ENCODE peak calls at places on chromosomes 7 and 10, in seven cellular contexts. One of them, this sample, is unnamed.

GRCh38 chr7:30140456-30140855 is 5.7 kb downstream of the MTURN start:
- DNase-seq in fibroblast of pulmonary artery: no peak
- DNase-seq in SK-N-SH: no peak
- DNase-seq in IMR-90: no peak
- DNase-seq in bronchial epithelial cell: no peak
- DNase-seq in neural progenitor cell: no peak
- DNase-seq in heart right ventricle: no peak
- DNase-seq in this sample: no peak

GRCh38 chr7:29228289-29229011 is 33.9 kb downstream of the CHN2 start:
- DNase-seq in SK-N-SH: no peak
- DNase-seq in neural progenitor cell: no peak
- DNase-seq in fibroblast of pulmonary artery: no peak
- DNase-seq in heart right ventricle: no peak
- DNase-seq in IMR-90: no peak
- DNase-seq in bronchial epithelial cell: no peak
- DNase-seq in this sample: no peak

GRCh38 chr7:116570306-116570705 is 45.5 kb downstream of the CAV1 start:
- DNase-seq in fibroblast of pulmonary artery: no peak
- DNase-seq in IMR-90: no peak
- DNase-seq in SK-N-SH: no peak
- DNase-seq in bronchial epithelial cell: no peak
- DNase-seq in neural progenitor cell: no peak
- DNase-seq in heart right ventricle: no peak
- DNase-seq in this sample: no peak

GRCh38 chr10:72692897-72693598 is 1.1 kb downstream of the MCU start:
- DNase-seq in SK-N-SH: no peak
- DNase-seq in neural progenitor cell: peak
- DNase-seq in fibroblast of pulmonary artery: peak
- DNase-seq in heart right ventricle: no peak
- DNase-seq in bronchial epithelial cell: peak
- DNase-seq in IMR-90: peak
- DNase-seq in this sample: peak

GRCh38 chr10:86363833-86364511 is 2.6 kb downstream of the GRID1 start:
- DNase-seq in IMR-90: no peak
- DNase-seq in bronchial epithelial cell: no peak
- DNase-seq in SK-N-SH: no peak
- DNase-seq in neural progenitor cell: no peak
- DNase-seq in heart right ventricle: no peak
- DNase-seq in fibroblast of pulmonary artery: no peak
- DNase-seq in this sample: no peak

GRCh38 chr10:10872706-10873276 is 144.9 kb upstream of the CELF2 start:
- DNase-seq in fibroblast of pulmonary artery: peak
- DNase-seq in IMR-90: peak
- DNase-seq in heart right ventricle: no peak
- DNase-seq in SK-N-SH: no peak
- DNase-seq in bronchial epithelial cell: no peak
- DNase-seq in neural progenitor cell: no peak
- DNase-seq in this sample: peak

GRCh38 chr7:145216876-145217275 is 381.0 kb upstream of the TPK1 start:
- DNase-seq in bronchial epithelial cell: no peak
- DNase-seq in heart right ventricle: no peak
- DNase-seq in neural progenitor cell: no peak
- DNase-seq in fibroblast of pulmonary artery: no peak
- DNase-seq in IMR-90: no peak
- DNase-seq in SK-N-SH: no peak
- DNase-seq in this sample: peak

GRCh38 chr7:135368416-135369186 is 135.0 kb downstream of the STRA8 start:
- DNase-seq in neural progenitor cell: no peak
- DNase-seq in fibroblast of pulmonary artery: no peak
- DNase-seq in heart right ventricle: no peak
- DNase-seq in bronchial epithelial cell: peak
- DNase-seq in IMR-90: no peak
- DNase-seq in SK-N-SH: no peak
- DNase-seq in this sample: no peak

GRCh38 chr7:1151156-1151555 is 8.8 kb downstream of the ZFAND2A start:
- DNase-seq in heart right ventricle: no peak
- DNase-seq in neural progenitor cell: no peak
- DNase-seq in bronchial epithelial cell: no peak
- DNase-seq in IMR-90: no peak
- DNase-seq in SK-N-SH: no peak
- DNase-seq in fibroblast of pulmonary artery: no peak
- DNase-seq in this sample: no peak

GRCh38 chr10:21057989-21058388 is 160.9 kb upstream of the NEBL start:
- DNase-seq in heart right ventricle: peak
- DNase-seq in fibroblast of pulmonary artery: peak
- DNase-seq in SK-N-SH: no peak
- DNase-seq in neural progenitor cell: peak
- DNase-seq in IMR-90: no peak
- DNase-seq in bronchial epithelial cell: no peak
- DNase-seq in this sample: peak

GRCh38 chr10:118444016-118444415 is 101.9 kb upstream of the FAM204A start:
- DNase-seq in IMR-90: no peak
- DNase-seq in fibroblast of pulmonary artery: no peak
- DNase-seq in SK-N-SH: no peak
- DNase-seq in bronchial epithelial cell: no peak
- DNase-seq in neural progenitor cell: no peak
- DNase-seq in heart right ventricle: no peak
- DNase-seq in this sample: no peak

GRCh38 chr10:48745662-48746245 is 61.1 kb downstream of the WDFY4 start:
- DNase-seq in bronchial epithelial cell: no peak
- DNase-seq in IMR-90: no peak
- DNase-seq in neural progenitor cell: peak
- DNase-seq in SK-N-SH: no peak
- DNase-seq in heart right ventricle: no peak
- DNase-seq in fibroblast of pulmonary artery: no peak
- DNase-seq in this sample: no peak

GRCh38 chr10:5477948-5478693 is 21.2 kb downstream of the CALML5 start:
- DNase-seq in bronchial epithelial cell: no peak
- DNase-seq in fibroblast of pulmonary artery: no peak
- DNase-seq in heart right ventricle: no peak
- DNase-seq in neural progenitor cell: no peak
- DNase-seq in SK-N-SH: no peak
- DNase-seq in IMR-90: no peak
- DNase-seq in this sample: no peak

GRCh38 chr10:69845574-69846251 is 44.0 kb downstream of the COL13A1 start:
- DNase-seq in neural progenitor cell: no peak
- DNase-seq in bronchial epithelial cell: peak
- DNase-seq in IMR-90: peak
- DNase-seq in heart right ventricle: peak
- DNase-seq in fibroblast of pulmonary artery: peak
- DNase-seq in SK-N-SH: peak
- DNase-seq in this sample: no peak

GRCh38 chr10:32189400-32190084 is 133.3 kb upstream of the KIF5B start:
- DNase-seq in fibroblast of pulmonary artery: peak
- DNase-seq in SK-N-SH: no peak
- DNase-seq in bronchial epithelial cell: peak
- DNase-seq in IMR-90: peak
- DNase-seq in heart right ventricle: no peak
- DNase-seq in neural progenitor cell: no peak
- DNase-seq in this sample: peak

GRCh38 chr7:55181774-55182173 is 163.0 kb downstream of the EGFR start:
- DNase-seq in fibroblast of pulmonary artery: no peak
- DNase-seq in IMR-90: no peak
- DNase-seq in neural progenitor cell: no peak
- DNase-seq in SK-N-SH: no peak
- DNase-seq in bronchial epithelial cell: no peak
- DNase-seq in heart right ventricle: no peak
- DNase-seq in this sample: no peak

GRCh38 chr7:3106353-3106752 is 62.7 kb upstream of the CARD11 start:
- DNase-seq in bronchial epithelial cell: no peak
- DNase-seq in SK-N-SH: no peak
- DNase-seq in neural progenitor cell: no peak
- DNase-seq in fibroblast of pulmonary artery: no peak
- DNase-seq in IMR-90: no peak
- DNase-seq in heart right ventricle: no peak
- DNase-seq in this sample: no peak

GRCh38 chr7:152383341-152384234 is 52.2 kb downstream of the KMT2C start:
- DNase-seq in bronchial epithelial cell: peak
- DNase-seq in neural progenitor cell: no peak
- DNase-seq in fibroblast of pulmonary artery: peak
- DNase-seq in SK-N-SH: no peak
- DNase-seq in IMR-90: peak
- DNase-seq in heart right ventricle: no peak
- DNase-seq in this sample: peak

DNA sequence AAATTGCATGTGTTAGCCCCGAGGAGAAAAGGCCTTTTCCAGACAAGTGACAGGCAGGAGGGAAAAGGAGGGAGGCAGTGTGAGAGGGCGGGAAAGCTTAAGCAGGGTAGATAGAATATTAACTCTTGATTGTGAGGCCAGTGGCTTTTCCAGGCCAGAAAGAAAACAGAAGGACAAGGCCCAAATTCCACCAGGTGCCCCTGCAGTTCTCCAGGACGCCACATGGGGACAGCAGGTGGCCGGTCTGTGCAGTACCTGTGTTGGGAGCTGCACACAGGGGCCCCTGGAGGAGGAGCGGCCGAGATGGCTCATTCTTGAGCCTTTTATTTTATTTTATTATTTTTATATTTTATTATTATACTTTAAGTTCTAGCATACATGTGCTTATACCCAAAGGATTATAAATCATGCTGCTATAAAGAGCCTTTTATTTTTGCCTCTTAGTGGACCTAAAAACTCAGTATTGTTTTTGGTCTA is 141.3 kb upstream of the KLF14 start:
- DNase-seq in SK-N-SH: peak
- DNase-seq in bronchial epithelial cell: no peak
- DNase-seq in IMR-90: peak
- DNase-seq in neural progenitor cell: peak
- DNase-seq in heart right ventricle: no peak
- DNase-seq in fibroblast of pulmonary artery: peak
- DNase-seq in this sample: peak
- TF ChIP-seq CTCF in SK-N-SH: peak
- TF ChIP-seq CTCF in bronchial epithelial cell: peak
- TF ChIP-seq CTCF in IMR-90: peak
- TF ChIP-seq CTCF in neural progenitor cell: peak
- TF ChIP-seq CTCF in heart right ventricle: peak
- TF ChIP-seq CTCF in fibroblast of pulmonary artery: peak
- TF ChIP-seq CTCF in this sample: peak

GRCh38 chr10:51937736-51938135 is 238.3 kb upstream of the CSTF2T start:
- DNase-seq in heart right ventricle: no peak
- DNase-seq in fibroblast of pulmonary artery: peak
- DNase-seq in SK-N-SH: no peak
- DNase-seq in IMR-90: peak
- DNase-seq in bronchial epithelial cell: peak
- DNase-seq in neural progenitor cell: no peak
- DNase-seq in this sample: peak
- H3K4me3 ChIP-seq in heart right ventricle: no peak
- H3K4me3 ChIP-seq in fibroblast of pulmonary artery: no peak
- H3K4me3 ChIP-seq in SK-N-SH: no peak
- H3K4me3 ChIP-seq in IMR-90: peak
- H3K4me3 ChIP-seq in bronchial epithelial cell: no peak
- H3K4me3 ChIP-seq in neural progenitor cell: no peak
- H3K4me3 ChIP-seq in this sample: peak

GRCh38 chr10:31101123-31101522 is 69.5 kb upstream of the ZNF438 start:
- DNase-seq in fibroblast of pulmonary artery: peak
- DNase-seq in SK-N-SH: no peak
- DNase-seq in neural progenitor cell: no peak
- DNase-seq in IMR-90: peak
- DNase-seq in bronchial epithelial cell: peak
- DNase-seq in heart right ventricle: no peak
- DNase-seq in this sample: peak

GRCh38 chr10:31100176-31100575 is 68.5 kb upstream of the ZNF438 start:
- DNase-seq in heart right ventricle: no peak
- DNase-seq in bronchial epithelial cell: no peak
- DNase-seq in IMR-90: no peak
- DNase-seq in neural progenitor cell: no peak
- DNase-seq in fibroblast of pulmonary artery: no peak
- DNase-seq in SK-N-SH: no peak
- DNase-seq in this sample: no peak

GRCh38 chr10:31100662-31101061 is 69.0 kb upstream of the ZNF438 start:
- DNase-seq in bronchial epithelial cell: no peak
- DNase-seq in IMR-90: no peak
- DNase-seq in fibroblast of pulmonary artery: no peak
- DNase-seq in heart right ventricle: no peak
- DNase-seq in neural progenitor cell: no peak
- DNase-seq in SK-N-SH: no peak
- DNase-seq in this sample: no peak

GRCh38 chr10:31102421-31102820 is 70.8 kb upstream of the ZNF438 start:
- DNase-seq in neural progenitor cell: no peak
- DNase-seq in SK-N-SH: no peak
- DNase-seq in heart right ventricle: no peak
- DNase-seq in fibroblast of pulmonary artery: no peak
- DNase-seq in bronchial epithelial cell: peak
- DNase-seq in IMR-90: no peak
- DNase-seq in this sample: no peak

GRCh38 chr10:31103096-31103495 is 71.4 kb upstream of the ZNF438 start:
- DNase-seq in SK-N-SH: no peak
- DNase-seq in IMR-90: peak
- DNase-seq in bronchial epithelial cell: no peak
- DNase-seq in heart right ventricle: no peak
- DNase-seq in neural progenitor cell: no peak
- DNase-seq in fibroblast of pulmonary artery: no peak
- DNase-seq in this sample: peak
- TF ChIP-seq CTCF in SK-N-SH: no peak
- TF ChIP-seq CTCF in IMR-90: no peak
- TF ChIP-seq CTCF in bronchial epithelial cell: no peak
- TF ChIP-seq CTCF in heart right ventricle: no peak
- TF ChIP-seq CTCF in neural progenitor cell: no peak
- TF ChIP-seq CTCF in fibroblast of pulmonary artery: no peak
- TF ChIP-seq CTCF in this sample: peak

GRCh38 chr10:109911903-109912302 is 11.4 kb downstream of the XPNPEP1 start:
- DNase-seq in fibroblast of pulmonary artery: no peak
- DNase-seq in bronchial epithelial cell: no peak
- DNase-seq in SK-N-SH: no peak
- DNase-seq in neural progenitor cell: no peak
- DNase-seq in heart right ventricle: no peak
- DNase-seq in IMR-90: no peak
- DNase-seq in this sample: no peak

GRCh38 chr10:109912335-109913282 is 10.7 kb downstream of the XPNPEP1 start:
- DNase-seq in SK-N-SH: no peak
- DNase-seq in heart right ventricle: no peak
- DNase-seq in fibroblast of pulmonary artery: peak
- DNase-seq in bronchial epithelial cell: peak
- DNase-seq in neural progenitor cell: no peak
- DNase-seq in IMR-90: peak
- DNase-seq in this sample: peak

GRCh38 chr10:109914966-109915365 is 8.3 kb downstream of the XPNPEP1 start:
- DNase-seq in bronchial epithelial cell: peak
- DNase-seq in fibroblast of pulmonary artery: peak
- DNase-seq in heart right ventricle: no peak
- DNase-seq in SK-N-SH: no peak
- DNase-seq in neural progenitor cell: no peak
- DNase-seq in IMR-90: peak
- DNase-seq in this sample: peak

GRCh38 chr10:109915566-109915965 is 7.7 kb downstream of the XPNPEP1 start:
- DNase-seq in SK-N-SH: no peak
- DNase-seq in neural progenitor cell: no peak
- DNase-seq in bronchial epithelial cell: no peak
- DNase-seq in heart right ventricle: no peak
- DNase-seq in IMR-90: no peak
- DNase-seq in fibroblast of pulmonary artery: no peak
- DNase-seq in this sample: no peak

DNA sequence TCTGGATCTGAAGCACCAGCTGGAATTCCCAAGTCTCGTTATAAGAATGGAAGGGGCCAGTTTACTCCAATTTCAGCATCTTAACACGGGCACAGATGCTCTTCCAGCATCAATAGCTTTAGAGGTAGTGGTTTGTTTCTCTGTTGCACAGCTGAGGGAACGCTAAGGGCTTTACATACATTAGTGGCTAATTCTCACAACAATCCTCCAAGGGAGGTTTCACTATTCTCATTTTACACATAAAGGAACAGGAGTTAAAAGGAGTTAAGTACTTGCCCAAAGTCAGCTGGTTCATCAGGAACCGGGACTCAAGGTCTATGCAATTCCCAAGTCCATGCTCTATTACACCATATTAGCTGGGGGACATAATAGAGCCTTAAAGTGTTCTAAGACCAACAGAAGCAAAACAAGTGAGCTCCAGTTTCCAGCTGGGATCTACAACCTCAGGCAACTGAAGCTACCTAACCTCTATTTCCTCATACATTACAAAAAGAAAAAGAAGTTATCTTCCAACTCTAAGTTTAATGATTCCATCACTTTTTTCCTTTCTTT is 9.9 kb downstream of the XPNPEP1 start:
- DNase-seq in neural progenitor cell: peak
- DNase-seq in IMR-90: no peak
- DNase-seq in bronchial epithelial cell: no peak
- DNase-seq in SK-N-SH: no peak
- DNase-seq in fibroblast of pulmonary artery: no peak
- DNase-seq in heart right ventricle: no peak
- DNase-seq in this sample: no peak
- H3K4me3 ChIP-seq in neural progenitor cell: no peak
- H3K4me3 ChIP-seq in IMR-90: no peak
- H3K4me3 ChIP-seq in bronchial epithelial cell: no peak
- H3K4me3 ChIP-seq in SK-N-SH: no peak
- H3K4me3 ChIP-seq in fibroblast of pulmonary artery: no peak
- H3K4me3 ChIP-seq in heart right ventricle: no peak
- H3K4me3 ChIP-seq in this sample: no peak